ENCODE peak calls at places on chromosomes 2 and 18, in five cellular contexts. K is BJ, D is fibroblast of lung, A is left colon, W is head of caudate nucleus. P is an unnamed sample.

GRCh38 chr2:71615769-71616730 is 162.7 kb downstream of the DYSF start:
- DNase-seq in K (no peak), D (no peak), A (peak; percentile 14), W (no peak), P (no peak)

GRCh38 chr18:41745166-41746049 is 209.6 kb upstream of the PIK3C3 start:
- DNase-seq in K (no peak), D (peak; percentile 58), A (no peak), W (peak; percentile 75), P (no peak)

GRCh38 chr2:10658914-10659257 is 30.9 kb downstream of the NOL10 start:
- DNase-seq in K (no peak), D (no peak), A (no peak), W (no peak), P (no peak)

GRCh38 chr2:56168163-56168562 is 15.6 kb upstream of the CCDC85A start:
- DNase-seq in K (peak; percentile 15), D (no peak), A (no peak), W (no peak), P (peak; percentile 23)

GRCh38 chr2:101360229-101360628 is 27.1 kb downstream of the CREG2 start:
- DNase-seq in K (no peak), D (no peak), A (no peak), W (no peak), P (peak; percentile 8)

GRCh38 chr18:41703744-41704530 is 251.1 kb upstream of the PIK3C3 start:
- DNase-seq in K (no peak), D (no peak), A (no peak), W (no peak), P (no peak)

GRCh38 chr2:71989671-71990070 is 158.0 kb downstream of the CYP26B1 start:
- DNase-seq in K (no peak), D (no peak), A (no peak), W (no peak), P (no peak)

GRCh38 chr2:200616656-200617055 is 30.8 kb downstream of the AOX1 start:
- DNase-seq in K (no peak), D (peak; percentile 82), A (no peak), W (no peak), P (no peak)

GRCh38 chr2:102061286-102061699 is 69.5 kb downstream of the IL1R2 start:
- DNase-seq in K (no peak), D (no peak), A (no peak), W (no peak), P (no peak)

GRCh38 chr2:180202591-180202990 is 195.5 kb upstream of the CWC22 start:
- DNase-seq in K (no peak), D (peak; percentile 34), A (no peak), W (no peak), P (no peak)

P was measured in non-pigmented ciliary epithelial cell.